ENCODE peak calls at places on chromosomes 3 and 15, in eight cellular contexts. I is ascending aorta; B is trophoblast cell; O is CD8-positive, alpha-beta T cell; E is tibial artery; H is neural progenitor cell; N is right cardiac atrium; P is right lobe of liver. U is an unnamed sample.

GRCh38 chr15:81118361-81118760 is 15.7 kb upstream of the CFAP161 start:
- DNase-seq in I (no peak), B (no peak), O (no peak), E (no peak), H (peak; percentile 13), N (no peak), P (no peak), U (no peak)

GRCh38 chr3:74510261-74510660 is 104.2 kb downstream of the CNTN3 start:
- DNase-seq in I (no peak), B (no peak), O (no peak), E (no peak), H (no peak), N (no peak), P (no peak), U (no peak)

GRCh38 chr3:45964139-45964538 is 20.9 kb downstream of the CXCR6 start:
- DNase-seq in I (no peak), B (no peak), O (no peak), E (no peak), H (no peak), N (no peak), P (no peak), U (no peak)

GRCh38 chr3:109687626-109688025 is 350.3 kb upstream of the DPPA4 start:
- DNase-seq in I (no peak), B (no peak), O (no peak), E (no peak), H (peak; percentile 63), N (no peak), P (no peak), U (no peak)

GRCh38 chr15:40722354-40722753 is 27.4 kb downstream of the RAD51 start:
- DNase-seq in I (no peak), B (no peak), O (no peak), E (no peak), H (no peak), N (no peak), P (no peak), U (no peak)

GRCh38 chr3:131238496-131238895 is 143.1 kb upstream of the NUDT16 start:
- DNase-seq in I (no peak), B (no peak), O (no peak), E (peak; percentile 20), H (no peak), N (no peak), P (no peak), U (no peak)

GRCh38 chr3:66413151-66413751 is 87.6 kb downstream of the LRIG1 start:
- DNase-seq in I (peak; percentile 53), B (no peak), O (no peak), E (no peak), H (no peak), N (no peak), P (no peak), U (no peak)

GRCh38 chr3:21273256-21273999 is 477.6 kb downstream of the ZNF385D start:
- DNase-seq in I (no peak), B (no peak), O (no peak), E (no peak), H (no peak), N (no peak), P (no peak), U (no peak)

GRCh38 chr15:73902121-73903020 is 23.9 kb upstream of the LOXL1 start:
- DNase-seq in I (no peak), B (no peak), O (no peak), E (no peak), H (no peak), N (no peak), P (no peak), U (no peak)

GRCh38 chr3:45477026-45477725 is 88.8 kb downstream of the LARS2 start:
- DNase-seq in I (no peak), B (no peak), O (no peak), E (no peak), H (no peak), N (no peak), P (no peak), U (no peak)

GRCh38 chr15:40425681-40426080 is 15.1 kb upstream of the BAHD1 start:
- DNase-seq in I (no peak), B (no peak), O (no peak), E (no peak), H (no peak), N (no peak), P (no peak), U (no peak)

GRCh38 chr3:56851966-56852884 is 50.5 kb upstream of the ARHGEF3 start:
- DNase-seq in I (no peak), B (peak; percentile 86), O (no peak), E (no peak), H (no peak), N (no peak), P (no peak), U (no peak)

GRCh38 chr3:94101860-94102259 is 39.0 kb downstream of the NSUN3 start:
- DNase-seq in I (no peak), B (no peak), O (no peak), E (no peak), H (no peak), N (no peak), P (no peak), U (no peak)

GRCh38 chr3:195584543-195584870 is 767 bp upstream of the APOD start:
- DNase-seq in I (no peak), B (no peak), O (no peak), E (no peak), H (no peak), N (no peak), P (no peak), U (no peak)

GRCh38 chr15:41493205-41493901 is at the start of gene ITPKA:
- DNase-seq in I (peak; percentile 83), B (peak; percentile 65), O (peak; percentile 61), E (peak; percentile 75), H (peak; percentile 80), N (peak; percentile 79), P (peak; percentile 81), U (peak; percentile 69)

GRCh38 chr3:130950641-130951040 is 56.8 kb downstream of the ATP2C1 start:
- DNase-seq in I (no peak), B (no peak), O (no peak), E (no peak), H (no peak), N (no peak), P (no peak), U (no peak)

GRCh38 chr15:39887832-39888231 is 32.2 kb downstream of the GPR176 start:
- DNase-seq in I (peak; percentile 63), B (peak; percentile 6), O (no peak), E (peak; percentile 41), H (no peak), N (no peak), P (no peak), U (no peak)

DNA sequence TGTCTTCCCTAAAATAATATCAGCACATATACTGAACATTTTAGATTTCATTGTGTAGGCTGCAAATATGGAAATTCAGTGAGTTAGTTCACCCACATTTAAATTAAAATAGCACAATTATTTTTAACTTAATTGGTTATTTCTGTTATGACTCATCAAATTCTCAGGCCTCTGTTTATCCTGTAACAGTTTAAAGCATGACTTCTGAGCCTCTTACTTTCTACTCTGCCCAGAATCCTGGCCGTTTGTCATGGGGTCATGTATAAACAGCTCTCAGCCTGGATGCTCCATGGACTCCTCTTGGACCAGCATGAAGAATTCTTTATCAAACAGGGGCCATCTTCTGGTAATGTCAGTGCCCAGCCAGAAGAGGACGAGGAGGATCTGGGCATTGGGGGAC is 12.2 kb downstream of the TUBGCP4 start:
- DNase-seq in I (no peak), B (no peak), O (no peak), E (no peak), H (no peak), N (no peak), P (no peak), U (no peak)
- H3K4me3 ChIP-seq in I (no peak overlapping the region), B (no peak overlapping the region), O (no peak overlapping the region), E (no peak overlapping the region), H (no peak overlapping the region), N (no peak overlapping the region), P (no peak overlapping the region), U (no peak overlapping the region)

GRCh38 chr15:25235391-25235790 is 203.4 kb downstream of the UBE3A start:
- DNase-seq in I (no peak), B (no peak), O (no peak), E (no peak), H (no peak), N (no peak), P (no peak), U (no peak)

GRCh38 chr15:25236861-25237155 is 202.0 kb downstream of the UBE3A start:
- DNase-seq in I (no peak), B (no peak), O (no peak), E (no peak), H (no peak), N (peak; percentile 3), P (no peak), U (no peak)

GRCh38 chr15:25236143-25236860 is 202.5 kb downstream of the UBE3A start:
- DNase-seq in I (no peak), B (no peak), O (no peak), E (no peak), H (no peak), N (no peak), P (no peak), U (no peak)

GRCh38 chr15:25234831-25235230 is 204.0 kb downstream of the UBE3A start:
- DNase-seq in I (no peak), B (no peak), O (no peak), E (no peak), H (no peak), N (no peak), P (no peak), U (peak; percentile 19)

DNA sequence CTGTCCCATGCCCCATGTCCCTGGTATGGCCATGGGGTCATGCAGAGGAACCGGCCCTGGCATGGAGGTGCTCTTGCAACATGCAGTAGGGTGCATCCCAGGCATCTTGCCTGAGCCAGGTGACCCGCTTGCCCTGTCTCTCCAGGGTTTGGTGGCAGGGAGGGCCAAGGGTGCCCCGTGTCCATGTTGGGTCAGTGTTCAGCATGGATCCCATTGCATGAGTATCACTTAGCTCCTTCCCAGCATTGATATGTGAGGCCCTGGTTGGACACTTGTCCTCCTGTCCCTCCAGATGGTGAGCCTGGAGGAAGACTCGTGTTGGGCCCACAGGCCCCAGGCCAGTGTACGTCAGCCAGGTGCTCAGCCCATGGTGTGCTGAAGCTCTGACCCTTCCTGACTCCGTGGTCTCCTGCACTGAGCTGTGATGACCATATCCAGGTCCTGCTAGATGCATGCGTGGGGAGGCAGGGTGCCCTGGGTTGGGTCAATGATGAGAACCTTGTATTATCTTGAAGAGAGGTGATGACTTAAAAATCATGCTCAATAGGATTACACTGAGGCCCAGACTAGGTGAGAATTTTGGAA is 205.0 kb downstream of the UBE3A start:
- DNase-seq in I (no peak), B (no peak), O (no peak), E (no peak), H (no peak), N (no peak), P (no peak), U (no peak)
- H3K9me3 ChIP-seq in I (peaks cover 6% of the 10 kb centered on the region), B (peaks cover 94% of the 10 kb centered on the region), O (no peaks in the 10 kb centered on the region), E (peaks cover 30% of the 10 kb centered on the region), H (no peaks in the 10 kb centered on the region), N (no peaks in the 10 kb centered on the region), P (no peaks in the 10 kb centered on the region), U (no peaks in the 10 kb centered on the region)

DNA sequence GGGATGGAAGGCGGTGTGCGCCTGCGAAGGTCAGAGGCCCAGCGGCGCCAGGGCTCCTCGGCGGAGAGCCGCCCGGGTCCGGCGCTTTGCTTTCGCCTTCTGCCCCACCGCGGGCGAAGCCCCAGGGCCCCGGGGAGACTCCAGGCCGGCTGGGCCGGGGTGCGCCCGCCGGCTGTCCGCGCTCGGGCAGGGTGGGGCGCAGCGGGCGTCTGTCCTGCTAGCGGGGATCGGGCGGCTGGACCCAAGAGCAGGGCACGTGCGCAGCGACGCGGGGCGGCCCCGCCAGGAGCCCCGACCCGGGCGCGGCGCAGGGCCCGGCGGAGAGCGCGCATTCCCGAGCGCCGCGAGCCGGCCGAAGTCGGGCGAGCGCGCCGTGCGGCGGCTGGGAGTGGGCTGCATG is 585 bp upstream of the ALDH1A3 start:
- DNase-seq in I (no peak), B (peak; percentile 33), O (no peak), E (no peak), H (peak; percentile 65), N (no peak), P (no peak), U (peak; percentile 31)
- H3K4me3 ChIP-seq in I (peak overlapping the region; percentile 62), B (peak overlapping the region; percentile 69), O (no peak overlapping the region), E (peak overlapping the region; percentile 40), H (peak overlapping the region; percentile 55), N (peak overlapping the region; percentile 83), P (peak overlapping the region; percentile 41), U (peak overlapping the region; percentile 76)

GRCh38 chr15:79872358-79873017 is 24.3 kb downstream of the MTHFS start:
- DNase-seq in I (no peak), B (peak; percentile 45), O (peak; percentile 11), E (no peak), H (no peak), N (no peak), P (no peak), U (no peak)
- H3K9me3 ChIP-seq in I (peaks cover 17% of the 10 kb centered on the region), B (peaks cover 2% of the 10 kb centered on the region), O (peaks cover 15% of the 10 kb centered on the region), E (peaks cover 29% of the 10 kb centered on the region), H (peaks cover 8% of the 10 kb centered on the region), N (peaks cover 2% of the 10 kb centered on the region), P (no peaks in the 10 kb centered on the region), U (peaks cover 18% of the 10 kb centered on the region)